ENCODE peak calls at places on chromosomes 13 and 19, in four cellular contexts. P is AG09309, K is cardiac muscle cell, E is kidney epithelial cell. M is an unnamed sample.

GRCh38 chr19:3350014-3350663 is 16.2 kb upstream of the NFIC start:
- DNase-seq in P (no peak), E (no peak), K (no peak), M (no peak)

GRCh38 chr19:49481020-49481683 is 6.3 kb upstream of the RPL13A start:
- DNase-seq in K (no peak), P (no peak), E (no peak), M (no peak)

GRCh38 chr13:57633141-57633949 is 1.8 kb downstream of the PCDH17 start:
- DNase-seq in P (no peak), K (peak; percentile 52), E (no peak), M (no peak)

GRCh38 chr13:112055417-112056206 is 11.3 kb upstream of the SOX1 start:
- DNase-seq in E (no peak), K (no peak), P (no peak), M (no peak)

GRCh38 chr19:47190167-47190727 is 40.8 kb downstream of the BBC3 start:
- DNase-seq in K (peak; percentile 41), E (peak; percentile 67), P (peak; percentile 45), M (peak; percentile 84)

GRCh38 chr13:33740134-33740538 is 77.8 kb upstream of the RFC3 start:
- DNase-seq in K (no peak), E (no peak), P (peak; percentile 80), M (peak; percentile 76)

GRCh38 chr13:62305758-62306157 is 890.1 kb upstream of the PCDH20 start:
- DNase-seq in E (no peak), K (no peak), P (no peak), M (no peak)

GRCh38 chr19:42176649-42176989 is 40.9 kb downstream of the DEDD2 start:
- DNase-seq in K (peak; percentile 67), P (no peak), E (no peak), M (no peak)

GRCh38 chr19:2039959-2040646 is 10.9 kb downstream of the MKNK2 start:
- DNase-seq in K (no peak), E (no peak), P (no peak), M (no peak)

GRCh38 chr19:18170714-18171255 is 2.8 kb upstream of the IFI30 start:
- DNase-seq in P (no peak), K (no peak), E (no peak), M (no peak)

GRCh38 chr13:114129649-114130062 is 2.8 kb downstream of the RASA3 start:
- DNase-seq in E (no peak), K (no peak), P (no peak), M (no peak)

GRCh38 chr13:114127473-114128347 is 4.7 kb downstream of the RASA3 start:
- DNase-seq in E (no peak), P (no peak), K (no peak), M (no peak)

GRCh38 chr13:114128348-114128623 is 4.1 kb downstream of the RASA3 start:
- DNase-seq in K (no peak), P (no peak), E (no peak), M (no peak)

GRCh38 chr13:114130131-114130707 is 2.2 kb downstream of the RASA3 start:
- DNase-seq in K (no peak), E (no peak), P (no peak), M (no peak)

DNA sequence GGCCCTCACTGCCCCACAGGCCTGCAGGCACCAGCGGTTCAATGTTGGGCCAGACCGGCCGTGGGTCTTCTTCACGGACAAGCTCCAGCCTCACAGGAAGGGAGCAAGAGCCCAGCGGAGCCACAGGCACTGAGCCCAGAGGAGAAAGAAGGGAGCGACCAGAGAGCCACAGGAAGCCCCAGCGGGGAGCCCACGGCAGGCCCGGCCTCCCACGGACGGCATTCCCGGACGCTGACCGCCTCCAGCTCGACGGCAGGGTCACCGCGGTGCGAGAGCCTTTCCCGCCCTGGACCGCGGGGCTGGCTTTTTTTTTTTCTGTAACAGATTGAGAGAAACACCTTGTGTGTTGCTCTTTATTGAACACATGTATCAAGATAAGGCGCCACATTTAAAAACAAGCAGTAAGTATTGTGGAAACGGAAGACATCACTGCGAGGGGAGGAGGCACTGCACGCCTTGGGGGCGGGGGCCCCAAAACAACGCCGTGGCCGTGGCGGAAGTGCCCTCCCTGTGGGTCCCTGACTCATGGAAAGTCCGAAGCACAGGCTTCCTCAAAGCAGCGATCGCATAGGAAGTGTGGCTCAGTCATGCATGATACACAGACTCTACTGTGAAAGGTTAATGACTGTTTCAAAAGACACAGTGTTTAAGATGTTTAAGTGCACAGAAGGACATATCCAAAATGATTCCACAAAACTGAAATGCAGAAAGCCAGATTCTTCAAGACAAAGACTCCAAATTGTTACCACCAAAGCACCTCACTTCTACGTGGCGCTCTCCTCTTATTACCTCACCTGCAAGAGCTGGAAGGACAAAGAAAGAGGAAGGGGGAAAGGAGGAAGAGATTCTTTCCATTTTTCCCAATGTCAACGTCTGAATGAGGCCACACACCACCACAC is 3.5 kb downstream of the RASA3 start:
- DNase-seq in E (peak; percentile 78), K (no peak), P (peak; percentile 67), M (peak; percentile 82)
- H3K4me3 ChIP-seq in E (peak overlapping the region; percentile 18), K (no peak overlapping the region), P (peak overlapping the region; percentile 37), M (peak overlapping the region; percentile 12)

GRCh38 chr19:24033308-24033961 is 53.6 kb upstream of the ZNF254 start:
- DNase-seq in K (peak; percentile 95), P (peak; percentile 68), E (peak; percentile 65), M (peak; percentile 82)
- TF ChIP-seq CTCF in K (peak; percentile 8), P (no peak), E (no peak), M (no peak)

DNA sequence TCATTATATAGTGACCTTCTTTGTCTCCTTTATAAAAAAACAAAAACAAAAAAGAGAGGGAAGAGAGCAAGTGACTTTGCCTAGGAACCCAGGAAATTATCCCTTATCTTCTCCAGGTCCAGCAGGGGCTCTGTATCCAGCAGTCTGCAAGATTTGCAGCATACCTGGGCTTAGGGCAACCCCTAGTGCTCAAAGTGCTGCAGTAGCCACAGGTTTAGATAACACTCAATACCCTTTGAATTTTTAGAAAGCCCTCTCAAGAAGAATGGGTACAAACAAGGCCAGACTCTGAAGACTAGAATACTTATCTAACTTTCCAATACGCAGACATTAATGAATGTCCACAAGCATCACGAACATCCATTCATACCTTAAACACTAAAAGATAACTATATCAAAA is 43.2 kb downstream of the CCNA1 start:
- DNase-seq in E (no peak), K (no peak), P (no peak), M (peak; percentile 1)
- H3K4me3 ChIP-seq in E (no peak overlapping the region), K (no peak overlapping the region), P (no peak overlapping the region), M (no peak overlapping the region)

GRCh38 chr13:32305646-32306045 is 9.5 kb downstream of the ZAR1L start:
- DNase-seq in K (no peak), P (no peak), E (no peak), M (no peak)

GRCh38 chr13:32309312-32309711 is 5.9 kb downstream of the ZAR1L start:
- DNase-seq in P (no peak), E (no peak), K (no peak), M (no peak)

GRCh38 chr13:32311188-32311897 is 3.8 kb downstream of the ZAR1L start:
- DNase-seq in E (no peak), P (no peak), K (no peak), M (no peak)

GRCh38 chr13:32314271-32314967 is 744 bp downstream of the ZAR1L start:
- DNase-seq in E (no peak), P (no peak), K (no peak), M (no peak)

GRCh38 chr13:32309812-32310706 is 5.1 kb downstream of the ZAR1L start:
- DNase-seq in E (no peak), P (no peak), K (peak; percentile 70), M (peak; percentile 42)
- TF ChIP-seq CTCF in E (peak; percentile 62), P (peak; percentile 67), K (peak; percentile 69), M (peak; percentile 67)

DNA sequence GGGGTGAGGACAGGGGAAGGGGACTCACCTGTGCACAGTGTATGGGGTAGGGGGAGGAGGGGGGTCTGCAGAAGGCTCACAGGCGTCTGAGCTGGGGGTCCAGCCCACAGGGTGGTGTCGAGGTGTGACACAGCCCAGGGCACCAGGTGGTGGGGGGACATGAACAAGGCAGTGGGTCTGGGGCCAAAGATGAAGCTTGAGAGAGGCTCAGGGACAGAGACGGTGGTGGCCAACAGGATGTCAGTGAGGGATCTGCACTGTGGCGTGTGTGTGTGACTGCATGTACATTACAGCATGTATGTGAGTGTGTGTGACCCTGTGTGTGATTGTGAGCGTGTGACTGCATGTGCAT is 1.7 kb downstream of the ADAMTS10 start:
- DNase-seq in E (no peak), K (no peak), P (no peak), M (no peak)
- H3K4me3 ChIP-seq in E (peak overlapping the region; percentile 69), K (peak overlapping the region; percentile 49), P (peak overlapping the region; percentile 48), M (peak overlapping the region; percentile 97)

M was measured in astrocyte of the cerebellum.